ENCODE peak calls at places on chromosomes 13 and 19, in eight cellular contexts. B is stimulated activated CD4-positive, alpha-beta T cell treated with anti-CD3 and anti-CD28 coated beads, Interleukin-2, amount 100 ng/mL, for 48 hours; J is A673; R is NCI-H2171; S is A172; L is LHCN-M2; H is osteocyte; F is psoas muscle. U is an unnamed sample.

GRCh38 chr19:4541114-4541805 is 1.4 kb upstream of the LRG1 start:
- DNase-seq in B (no peak), J (no peak), R (no peak), S (no peak), L (no peak), H (no peak), F (no peak), U (no peak)

GRCh38 chr19:41353466-41354342 is at the start of gene TGFB1:
- DNase-seq in B (peak; percentile 91), J (peak; percentile 89), R (no peak), S (peak; percentile 82), L (peak; percentile 78), H (peak; percentile 96), F (peak; percentile 90), U (peak; percentile 54)

GRCh38 chr19:33080761-33081681 is at the start of gene GPATCH1:
- DNase-seq in B (peak; percentile 83), J (peak; percentile 94), R (peak; percentile 81), S (peak; percentile 78), L (peak; percentile 77), H (peak; percentile 96), F (peak; percentile 92), U (peak; percentile 49)

GRCh38 chr13:23385931-23386330 is 47.6 kb downstream of the SACS start:
- DNase-seq in B (no peak), J (no peak), R (no peak), S (no peak), L (no peak), H (no peak), F (no peak), U (no peak)

GRCh38 chr19:49364083-49364687 is 508 bp downstream of the DKKL1 start:
- DNase-seq in B (no peak), J (no peak), R (no peak), S (no peak), L (no peak), H (no peak), F (no peak), U (no peak)

GRCh38 chr19:41431426-41432386 is 4.5 kb upstream of the B3GNT8 start:
- DNase-seq in B (no peak), J (peak; percentile 36), R (no peak), S (peak; percentile 45), L (no peak), H (no peak), F (peak; percentile 59), U (no peak)

GRCh38 chr13:77028202-77028601 is 1.2 kb upstream of the FBXL3 start:
- DNase-seq in B (no peak), J (no peak), R (no peak), S (peak; percentile 40), L (peak; percentile 39), H (no peak), F (no peak), U (peak; percentile 21)

GRCh38 chr13:25977671-25978070 is 74.1 kb downstream of the SHISA2 start:
- DNase-seq in B (no peak), J (peak; percentile 12), R (no peak), S (no peak), L (no peak), H (no peak), F (no peak), U (no peak)

GRCh38 chr13:66154981-66155380 is 1075.2 kb downstream of the PCDH9 start:
- DNase-seq in B (no peak), J (peak; percentile 18), R (no peak), S (no peak), L (peak; percentile 23), H (no peak), F (no peak), U (no peak)

GRCh38 chr13:112452380-112453206 is 76.4 kb downstream of the SPACA7 start:
- DNase-seq in B (no peak), J (no peak), R (no peak), S (no peak), L (no peak), H (no peak), F (no peak), U (no peak)

GRCh38 chr19:31641591-31641990 is 292.4 kb upstream of the TSHZ3 start:
- DNase-seq in B (no peak), J (no peak), R (no peak), S (no peak), L (peak; percentile 55), H (no peak), F (no peak), U (no peak)

GRCh38 chr19:51702754-51703654 is 9.9 kb downstream of the SPACA6 start:
- DNase-seq in B (no peak), J (no peak), R (no peak), S (no peak), L (no peak), H (no peak), F (peak; percentile 35), U (no peak)

GRCh38 chr19:6274756-6275155 is 5.0 kb downstream of the MLLT1 start:
- DNase-seq in B (no peak), J (no peak), R (no peak), S (no peak), L (no peak), H (no peak), F (peak; percentile 60), U (no peak)

GRCh38 chr13:49214917-49215376 is 5.2 kb upstream of the MLNR start:
- DNase-seq in B (peak; percentile 31), J (peak; percentile 75), R (no peak), S (no peak), L (peak; percentile 16), H (no peak), F (peak; percentile 21), U (no peak)

GRCh38 chr13:101514695-101515275 is 62.3 kb downstream of the ITGBL1 start:
- DNase-seq in B (peak; percentile 7), J (peak; percentile 68), R (peak; percentile 53), S (peak; percentile 63), L (peak; percentile 65), H (no peak), F (no peak), U (peak; percentile 73)

GRCh38 chr19:35337081-35337983 is 8.3 kb downstream of the CD22 start:
- DNase-seq in B (no peak), J (no peak), R (no peak), S (no peak), L (no peak), H (no peak), F (no peak), U (no peak)

GRCh38 chr19:6753178-6754031 is 13.8 kb downstream of the SH2D3A start:
- DNase-seq in B (peak; percentile 87), J (peak; percentile 96), R (no peak), S (no peak), L (peak; percentile 40), H (peak; percentile 83), F (peak; percentile 87), U (peak; percentile 60)

GRCh38 chr13:67792151-67792665 is 562.1 kb upstream of the PCDH9 start:
- DNase-seq in B (no peak), J (peak; percentile 27), R (no peak), S (no peak), L (peak; percentile 26), H (no peak), F (no peak), U (peak; percentile 15)

GRCh38 chr13:85347251-85347650 is 452.0 kb downstream of the SLITRK6 start:
- DNase-seq in B (no peak), J (no peak), R (no peak), S (peak; percentile 13), L (peak; percentile 8), H (no peak), F (no peak), U (no peak)

GRCh38 chr19:17686027-17686511 is 2.1 kb downstream of the UNC13A start:
- DNase-seq in B (no peak), J (peak; percentile 40), R (no peak), S (no peak), L (no peak), H (no peak), F (peak; percentile 26), U (no peak)

GRCh38 chr19:16591803-16592556 is 19.8 kb upstream of the SLC35E1 start:
- DNase-seq in B (no peak), J (no peak), R (no peak), S (peak; percentile 63), L (peak; percentile 20), H (no peak), F (no peak), U (no peak)

GRCh38 chr13:92775631-92776030 is 451.0 kb upstream of the GPC6 start:
- DNase-seq in B (no peak), J (no peak), R (no peak), S (no peak), L (no peak), H (no peak), F (no peak), U (no peak)

U was measured in renal cortical epithelial cell.